ENCODE peak calls at places on chromosomes 3 and 15, in eight cellular contexts. U, S, T, N, D, G, Z and O are unnamed samples.

GRCh38 chr3:38397320-38397719 is 50.7 kb downstream of the XYLB start:
- DNase-seq in U (no peak), S (no peak), T (no peak), N (no peak), D (no peak), G (no peak), Z (peak), O (no peak)

GRCh38 chr3:25472153-25472552 is 44.1 kb downstream of the RARB start:
- DNase-seq in U (no peak), S (no peak), T (no peak), N (no peak), D (no peak), G (no peak), Z (no peak), O (no peak)

GRCh38 chr3:127790009-127790533 is 32.2 kb downstream of the MGLL start:
- DNase-seq in U (no peak), S (no peak), T (no peak), N (no peak), D (no peak), G (no peak), Z (no peak), O (no peak)

GRCh38 chr3:49346797-49347251 is 7.0 kb upstream of the USP4 start:
- DNase-seq in U (no peak), S (peak), T (no peak), N (no peak), D (peak), G (no peak), Z (no peak), O (no peak)

GRCh38 chr3:46912986-46913385 is 35.5 kb downstream of the PTH1R start:
- DNase-seq in U (no peak), S (no peak), T (no peak), N (no peak), D (no peak), G (no peak), Z (no peak), O (no peak)

GRCh38 chr3:47318921-47319320 is 36.2 kb downstream of the KLHL18 start:
- DNase-seq in U (no peak), S (no peak), T (no peak), N (no peak), D (no peak), G (no peak), Z (no peak), O (no peak)

GRCh38 chr3:111241960-111242359 is 170.3 kb downstream of the NECTIN3 start:
- DNase-seq in U (no peak), S (no peak), T (no peak), N (no peak), D (no peak), G (no peak), Z (no peak), O (no peak)

GRCh38 chr3:195086341-195086740 is 184.6 kb downstream of the XXYLT1 start:
- DNase-seq in U (no peak), S (no peak), T (no peak), N (no peak), D (no peak), G (no peak), Z (no peak), O (no peak)

GRCh38 chr15:74242296-74242929 is 6.3 kb downstream of the CCDC33 start:
- DNase-seq in U (no peak), S (no peak), T (no peak), N (no peak), D (peak), G (no peak), Z (no peak), O (no peak)

GRCh38 chr15:68408526-68408925 is 23.4 kb downstream of the ITGA11 start:
- DNase-seq in U (no peak), S (no peak), T (no peak), N (no peak), D (no peak), G (no peak), Z (no peak), O (no peak)